ENCODE peak calls at places on chromosomes 7 and 10, in ten cellular contexts. R is NCI-H1105 treated with DMSO at 0.1 percent for 48 hours; P is skeletal muscle cell; Q is fibroblast of the conjunctiva; S is activated naive CD8-positive, alpha-beta T cell treated with anti-CD3 and anti-CD28 coated beads, Interleukin-2, amount 10 ng/mL, durations not matched to agents 7 days and 5 days; V is activated CD8-positive, alpha-beta memory T cell treated with anti-CD3 and anti-CD28 coated beads for 48 hours; W is iPS DF 6.9; A is HuH-7; I is AG09319; U is osteoblast. D is an unnamed sample.

GRCh38 chr7:111029574-111030357 is 61.2 kb upstream of the LRRN3 start:
- DNase-seq in R (peak; percentile 50), P (no peak), Q (peak; percentile 5), S (no peak), V (no peak), W (no peak), A (no peak), I (no peak), U (no peak), D (no peak)

GRCh38 chr10:60003709-60004191 is 97.4 kb upstream of the CCDC6 start:
- DNase-seq in R (no peak), P (no peak), Q (no peak), S (no peak), V (no peak), W (peak; percentile 41), A (no peak), I (no peak), U (no peak), D (no peak)

GRCh38 chr10:13402016-13402415 is 53.9 kb upstream of the SEPHS1 start:
- DNase-seq in R (no peak), P (no peak), Q (no peak), S (no peak), V (no peak), W (no peak), A (no peak), I (no peak), U (no peak), D (no peak)

GRCh38 chr10:9066152-9066551 is 1011.7 kb downstream of the GATA3 start:
- DNase-seq in R (no peak), P (no peak), Q (no peak), S (no peak), V (no peak), W (no peak), A (no peak), I (no peak), U (no peak), D (no peak)

GRCh38 chr10:13633689-13634088 is 46.9 kb downstream of the PRPF18 start:
- DNase-seq in R (no peak), P (peak; percentile 98), Q (peak; percentile 89), S (no peak), V (no peak), W (no peak), A (no peak), I (peak; percentile 52), U (peak; percentile 79), D (no peak)

GRCh38 chr10:24650669-24651391 is 72.9 kb downstream of the ARHGAP21 start:
- DNase-seq in R (no peak), P (no peak), Q (no peak), S (no peak), V (no peak), W (no peak), A (no peak), I (no peak), U (no peak), D (no peak)

GRCh38 chr10:87565010-87565409 is 60.3 kb downstream of the MINPP1 start:
- DNase-seq in R (no peak), P (no peak), Q (no peak), S (no peak), V (no peak), W (no peak), A (no peak), I (no peak), U (no peak), D (no peak)

GRCh38 chr7:3446786-3447185 is 145.7 kb downstream of the SDK1 start:
- DNase-seq in R (no peak), P (no peak), Q (no peak), S (no peak), V (no peak), W (no peak), A (no peak), I (no peak), U (peak; percentile 2), D (no peak)

GRCh38 chr7:111168182-111168581 is 77.3 kb downstream of the LRRN3 start:
- DNase-seq in R (peak; percentile 91), P (peak; percentile 66), Q (peak; percentile 26), S (no peak), V (no peak), W (no peak), A (no peak), I (no peak), U (no peak), D (no peak)

GRCh38 chr10:89271532-89271931 is 20.0 kb upstream of the LIPA start:
- DNase-seq in R (no peak), P (no peak), Q (no peak), S (no peak), V (no peak), W (no peak), A (no peak), I (no peak), U (no peak), D (peak; percentile 34)

GRCh38 chr10:31146496-31147219 is 115.0 kb upstream of the ZNF438 start:
- DNase-seq in R (no peak), P (peak; percentile 87), Q (no peak), S (peak; percentile 37), V (no peak), W (no peak), A (no peak), I (no peak), U (peak; percentile 60), D (peak; percentile 75)

GRCh38 chr7:69652947-69653701 is 54.8 kb downstream of the AUTS2 start:
- DNase-seq in R (peak; percentile 9), P (no peak), Q (no peak), S (no peak), V (no peak), W (no peak), A (no peak), I (no peak), U (no peak), D (no peak)

GRCh38 chr7:157767466-157767865 is 430.7 kb downstream of the DNAJB6 start:
- DNase-seq in R (no peak), P (no peak), Q (no peak), S (no peak), V (no peak), W (no peak), A (no peak), I (no peak), U (no peak), D (no peak)

GRCh38 chr10:86876748-86877147 is 80.7 kb downstream of the MMRN2 start:
- DNase-seq in R (no peak), P (no peak), Q (no peak), S (no peak), V (no peak), W (no peak), A (no peak), I (no peak), U (no peak), D (no peak)

GRCh38 chr10:11175823-11176243 is 158.2 kb downstream of the CELF2 start:
- DNase-seq in R (no peak), P (no peak), Q (no peak), S (no peak), V (no peak), W (no peak), A (no peak), I (no peak), U (no peak), D (no peak)

GRCh38 chr10:112148314-112148713 is 35.3 kb downstream of the GPAM start:
- DNase-seq in R (no peak), P (no peak), Q (no peak), S (no peak), V (no peak), W (no peak), A (no peak), I (no peak), U (no peak), D (no peak)

GRCh38 chr7:73518470-73518869 is 3.6 kb downstream of the BAZ1B start:
- DNase-seq in R (no peak), P (no peak), Q (no peak), S (no peak), V (no peak), W (no peak), A (no peak), I (no peak), U (no peak), D (no peak)

GRCh38 chr10:75247797-75248196 is 12.0 kb upstream of the COMTD1 start:
- DNase-seq in R (no peak), P (no peak), Q (no peak), S (no peak), V (no peak), W (no peak), A (no peak), I (no peak), U (no peak), D (no peak)

GRCh38 chr10:31318382-31318853 is 598 bp upstream of the ZEB1 start:
- DNase-seq in R (peak; percentile 24), P (peak; percentile 41), Q (peak; percentile 52), S (no peak), V (peak; percentile 51), W (no peak), A (peak; percentile 72), I (no peak), U (peak; percentile 96), D (peak; percentile 59)

GRCh38 chr7:27442446-27442845 is 199.8 kb downstream of the EVX1 start:
- DNase-seq in R (no peak), P (peak; percentile 49), Q (peak; percentile 10), S (no peak), V (no peak), W (no peak), A (no peak), I (no peak), U (peak; percentile 83), D (peak; percentile 70)

GRCh38 chr10:63628526-63629362 is 107.5 kb downstream of the REEP3 start:
- DNase-seq in R (peak; percentile 97), P (no peak), Q (no peak), S (no peak), V (no peak), W (no peak), A (peak; percentile 46), I (no peak), U (peak; percentile 55), D (no peak)

GRCh38 chr7:155963771-155964195 is 151.5 kb upstream of the SHH start:
- DNase-seq in R (no peak), P (no peak), Q (no peak), S (no peak), V (no peak), W (no peak), A (no peak), I (no peak), U (no peak), D (no peak)

GRCh38 chr10:17101257-17101909 is 28.2 kb downstream of the CUBN start:
- DNase-seq in R (no peak), P (no peak), Q (no peak), S (no peak), V (no peak), W (no peak), A (no peak), I (no peak), U (no peak), D (peak; percentile 24)

GRCh38 chr10:132141076-132141475 is 45.7 kb upstream of the DPYSL4 start:
- DNase-seq in R (no peak), P (no peak), Q (no peak), S (no peak), V (no peak), W (no peak), A (no peak), I (no peak), U (no peak), D (no peak)

GRCh38 chr10:95964786-95965185 is 57.0 kb downstream of the CC2D2B start:
- DNase-seq in R (no peak), P (no peak), Q (no peak), S (no peak), V (no peak), W (no peak), A (no peak), I (no peak), U (no peak), D (no peak)

GRCh38 chr7:6571160-6571779 is 6.0 kb upstream of the ZDHHC4 start:
- DNase-seq in R (no peak), P (no peak), Q (no peak), S (no peak), V (no peak), W (no peak), A (no peak), I (no peak), U (peak; percentile 55), D (no peak)